ENCODE peak calls at places on chromosomes 6 and 20, in five cellular contexts. V is A549, X is K562, S is GM12878, M is SK-N-SH. P is an unnamed sample.

GRCh38 chr20:830011-830521 is 3.4 kb upstream of the FAM110A start:
- DNase-seq in V (no peak), X (no peak), S (no peak), M (no peak), P (peak; percentile 60)

GRCh38 chr6:56808871-56809359 is 146.0 kb upstream of the BEND6 start:
- DNase-seq in V (peak; percentile 21), X (no peak), S (no peak), M (no peak), P (peak; percentile 73)

GRCh38 chr6:6007311-6008113 is 787 bp upstream of the NRN1 start:
- DNase-seq in V (no peak), X (no peak), S (no peak), M (peak; percentile 68), P (no peak)

GRCh38 chr6:32340242-32340641 is 31.5 kb downstream of the TSBP1 start:
- DNase-seq in V (no peak), X (no peak), S (no peak), M (no peak), P (no peak)

GRCh38 chr20:17505664-17506517 is 25.3 kb downstream of the BFSP1 start:
- DNase-seq in V (no peak), X (peak; percentile 58), S (no peak), M (no peak), P (peak; percentile 71)

GRCh38 chr6:35725721-35726438 is 11.0 kb upstream of the ARMC12 start:
- DNase-seq in V (no peak), X (no peak), S (no peak), M (no peak), P (no peak)

GRCh38 chr6:6790891-6791290 is 202.4 kb downstream of the LY86 start:
- DNase-seq in V (no peak), X (no peak), S (no peak), M (no peak), P (peak; percentile 15)

GRCh38 chr6:16106991-16107787 is 21.7 kb upstream of the MYLIP start:
- DNase-seq in V (no peak), X (no peak), S (no peak), M (no peak), P (no peak)

GRCh38 chr6:106255306-106255705 is 70.3 kb downstream of the ATG5 start:
- DNase-seq in V (no peak), X (no peak), S (no peak), M (no peak), P (no peak)

GRCh38 chr6:44921787-44922186 is 406.3 kb upstream of the RUNX2 start:
- DNase-seq in V (no peak), X (no peak), S (no peak), M (peak; percentile 46), P (no peak)

GRCh38 chr6:101088594-101088993 is 207.5 kb upstream of the ASCC3 start:
- DNase-seq in V (no peak), X (no peak), S (no peak), M (peak; percentile 11), P (no peak)

GRCh38 chr6:164184410-164184809 is 769.9 kb downstream of the QKI start:
- DNase-seq in V (no peak), X (no peak), S (no peak), M (no peak), P (no peak)

GRCh38 chr6:170172406-170172805 is 118.5 kb downstream of the DLL1 start:
- DNase-seq in V (no peak), X (no peak), S (no peak), M (no peak), P (no peak)

GRCh38 chr6:43771858-43772570 is 2.0 kb downstream of the VEGFA start:
- DNase-seq in V (peak; percentile 43), X (peak; percentile 90), S (no peak), M (peak; percentile 82), P (no peak)

GRCh38 chr6:43772571-43773049 is 2.6 kb downstream of the VEGFA start:
- DNase-seq in V (no peak), X (peak; percentile 65), S (no peak), M (peak; percentile 58), P (no peak)

GRCh38 chr6:43770417-43771209 is 602 bp downstream of the VEGFA start:
- DNase-seq in V (peak; percentile 60), X (peak; percentile 87), S (no peak), M (peak; percentile 81), P (peak; percentile 69)

GRCh38 chr6:43769526-43770416 is at the start of gene VEGFA:
- DNase-seq in V (peak; percentile 84), X (peak; percentile 94), S (peak; percentile 64), M (peak; percentile 98), P (peak; percentile 90)

GRCh38 chr6:43771210-43771857 is 1.3 kb downstream of the VEGFA start:
- DNase-seq in V (no peak), X (peak; percentile 82), S (no peak), M (peak; percentile 72), P (peak; percentile 45)
- TF ChIP-seq RCOR1 in V (no peak), X (no peak), S (no peak), M (no peak), P (no peak)

DNA sequence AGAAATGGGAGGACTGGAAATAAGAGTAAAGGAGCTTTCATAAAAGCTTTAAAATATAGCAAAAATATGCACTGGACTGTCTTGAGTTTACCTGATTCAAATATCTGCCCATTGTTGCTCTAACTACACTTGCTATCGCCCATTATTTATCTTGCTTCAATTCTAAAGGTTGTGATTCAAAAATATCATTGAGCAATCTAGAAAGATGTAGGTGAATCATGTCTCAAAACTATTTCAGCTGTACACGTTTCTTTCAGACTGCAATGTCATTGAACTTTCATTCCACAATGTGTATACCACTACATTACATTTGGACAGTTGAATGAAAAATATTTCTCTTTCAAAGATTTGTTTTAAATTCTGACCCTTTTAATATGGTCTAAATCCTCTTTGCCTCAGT is 545.6 kb downstream of the BMP2 start:
- DNase-seq in V (no peak), X (no peak), S (no peak), M (no peak), P (no peak)
- TF ChIP-seq RCOR1 in V (no peak), X (no peak), S (no peak), M (no peak), P (no peak)

DNA sequence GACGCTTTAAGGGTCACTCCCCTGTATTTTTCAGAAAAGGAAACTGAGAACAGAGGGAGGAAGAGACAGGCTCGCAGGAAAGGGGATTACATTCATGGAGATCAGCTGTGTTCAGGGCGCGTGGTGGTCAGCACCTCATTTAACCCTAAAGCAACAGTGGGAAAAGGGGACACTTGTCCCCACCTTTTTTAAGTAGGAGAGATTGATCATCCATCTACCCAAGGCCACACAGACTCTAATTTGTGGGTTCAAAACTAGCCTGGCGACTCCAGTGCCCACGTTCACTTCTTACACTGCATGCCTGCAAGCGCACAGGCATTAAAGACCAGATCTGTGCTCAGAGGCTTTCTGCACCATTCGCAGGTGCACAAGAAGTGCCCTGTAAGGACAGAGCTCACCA is 167.9 kb upstream of the SNX9 start:
- DNase-seq in V (no peak), X (no peak), S (no peak), M (no peak), P (no peak)
- TF ChIP-seq RCOR1 in V (no peak), X (no peak), S (no peak), M (no peak), P (no peak)

GRCh38 chr20:21101453-21102251 is 4.5 kb downstream of the LINC00237 start:
- DNase-seq in V (no peak), X (no peak), S (no peak), M (peak; percentile 54), P (no peak)

GRCh38 chr20:21102252-21102609 is 3.9 kb downstream of the LINC00237 start:
- DNase-seq in V (no peak), X (no peak), S (no peak), M (peak; percentile 57), P (no peak)

GRCh38 chr20:21102691-21103311 is 3.4 kb downstream of the LINC00237 start:
- DNase-seq in V (no peak), X (no peak), S (no peak), M (peak; percentile 64), P (peak; percentile 1)

GRCh38 chr20:21099653-21100589 is 6.2 kb downstream of the LINC00237 start:
- DNase-seq in V (no peak), X (peak; percentile 30), S (no peak), M (peak; percentile 59), P (peak; percentile 4)

GRCh38 chr20:21100590-21101452 is 5.3 kb downstream of the LINC00237 start:
- DNase-seq in V (no peak), X (no peak), S (no peak), M (peak; percentile 52), P (peak; percentile 2)
- TF ChIP-seq RCOR1 in V (no peak), X (no peak), S (no peak), M (no peak), P (no peak)

GRCh38 chr20:62014889-62015375 is 50.7 kb downstream of the TAF4 start:
- DNase-seq in V (no peak), X (no peak), S (no peak), M (no peak), P (no peak)

GRCh38 chr20:62011938-62012534 is 53.6 kb downstream of the TAF4 start:
- DNase-seq in V (no peak), X (no peak), S (no peak), M (no peak), P (no peak)

GRCh38 chr20:62015445-62016288 is 50.0 kb downstream of the TAF4 start:
- DNase-seq in V (no peak), X (no peak), S (no peak), M (no peak), P (no peak)

GRCh38 chr20:62012631-62013030 is 53.0 kb downstream of the TAF4 start:
- DNase-seq in V (no peak), X (no peak), S (no peak), M (no peak), P (no peak)

DNA sequence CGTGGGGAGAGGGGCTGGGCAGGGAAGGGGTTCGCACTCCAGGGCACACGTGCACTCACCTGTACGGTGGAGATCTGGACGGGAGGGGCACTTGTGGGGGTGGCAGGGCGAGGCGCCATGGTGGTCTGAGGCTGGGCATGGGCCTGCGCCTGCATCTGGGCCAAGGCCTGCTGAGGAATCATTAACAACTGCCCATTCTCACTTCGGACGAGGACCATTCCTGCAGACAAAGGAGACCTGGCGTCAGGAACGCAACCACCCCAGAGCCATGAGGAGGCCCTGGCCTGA is 51.2 kb downstream of the TAF4 start:
- DNase-seq in V (no peak), X (no peak), S (no peak), M (no peak), P (no peak)
- TF ChIP-seq RCOR1 in V (no peak), X (no peak), S (no peak), M (no peak), P (no peak)

GRCh38 chr6:127630800-127631199 is 53.8 kb downstream of the C6orf58 start:
- DNase-seq in V (no peak), X (no peak), S (no peak), M (no peak), P (no peak)
- TF ChIP-seq RCOR1 in V (no peak), X (no peak), S (no peak), M (no peak), P (no peak)

P was measured in IMR-90.